ENCODE peak calls at places on chromosomes 2 and 18, in four cellular contexts. V, H, O and L are unnamed samples.

GRCh38 chr18:75206637-75207297 is 2.2 kb downstream of the PTGR3 start:
- DNase-seq in V (no peak), H (no peak), O (no peak), L (no peak)

GRCh38 chr2:171410101-171410500 is 23.7 kb downstream of the METTL8 start:
- DNase-seq in V (no peak), H (no peak), O (peak), L (peak)

GRCh38 chr2:19408592-19408991 is 50.2 kb upstream of the OSR1 start:
- DNase-seq in V (no peak), H (no peak), O (peak), L (peak)

GRCh38 chr2:234366891-234367290 is 130.0 kb downstream of the ARL4C start:
- DNase-seq in V (no peak), H (no peak), O (peak), L (peak)

GRCh38 chr2:221347471-221347870 is 224.6 kb downstream of the EPHA4 start:
- DNase-seq in V (no peak), H (no peak), O (peak), L (no peak)

GRCh38 chr18:34866739-34867138 is 156.6 kb downstream of the DTNA start:
- DNase-seq in V (peak), H (no peak), O (peak), L (peak)

GRCh38 chr2:189393440-189394111 is 47.7 kb upstream of the WDR75 start:
- DNase-seq in V (no peak), H (no peak), O (peak), L (peak)

GRCh38 chr2:206422493-206422892 is 20.8 kb upstream of the ADAM23 start:
- DNase-seq in V (no peak), H (peak), O (no peak), L (peak)

GRCh38 chr2:216635171-216635570 is 2.0 kb downstream of the IGFBP2 start:
- DNase-seq in V (peak), H (no peak), O (peak), L (no peak)

GRCh38 chr18:56028514-56028913 is 440.5 kb upstream of the TCF4 start:
- DNase-seq in V (no peak), H (peak), O (peak), L (peak)

GRCh38 chr2:27039871-27040270 is 7.1 kb downstream of the TMEM214 start:
- DNase-seq in V (no peak), H (no peak), O (no peak), L (no peak)

GRCh38 chr2:16334366-16334765 is 331.3 kb downstream of the CYRIA start:
- DNase-seq in V (no peak), H (no peak), O (no peak), L (no peak)

GRCh38 chr18:79517322-79517721 is 121.6 kb downstream of the NFATC1 start:
- DNase-seq in V (no peak), H (no peak), O (no peak), L (no peak)

GRCh38 chr2:134946073-134946472 is 27.5 kb downstream of the CCNT2 start:
- DNase-seq in V (no peak), H (no peak), O (no peak), L (no peak)

GRCh38 chr2:128314348-128315121 is 4.1 kb downstream of the HS6ST1 start:
- DNase-seq in V (no peak), H (peak), O (no peak), L (no peak)

GRCh38 chr18:8084160-8084559 is 517.0 kb downstream of the PTPRM start:
- DNase-seq in V (peak), H (peak), O (peak), L (peak)

GRCh38 chr18:3653859-3654441 is 204.0 kb downstream of the TGIF1 start:
- DNase-seq in V (no peak), H (no peak), O (no peak), L (no peak)

GRCh38 chr2:94758546-94758945 is 112.7 kb upstream of the TEKT4 start:
- DNase-seq in V (no peak), H (no peak), O (no peak), L (no peak)

GRCh38 chr18:59143441-59143840 is 3.8 kb downstream of the SEC11C start:
- DNase-seq in V (no peak), H (no peak), O (no peak), L (peak)

GRCh38 chr2:30039101-30039500 is 107.7 kb upstream of the YPEL5 start:
- DNase-seq in V (no peak), H (no peak), O (no peak), L (no peak)

GRCh38 chr2:198441246-198441645 is 636.9 kb downstream of the PLCL1 start:
- DNase-seq in V (no peak), H (no peak), O (no peak), L (no peak)

GRCh38 chr2:196971574-196972279 is 45.2 kb upstream of the PGAP1 start:
- DNase-seq in V (peak), H (no peak), O (no peak), L (no peak)

GRCh38 chr18:8517276-8517675 is 92.0 kb upstream of the RAB12 start:
- DNase-seq in V (no peak), H (no peak), O (no peak), L (no peak)

GRCh38 chr2:215745316-215745715 is 268.0 kb downstream of the MREG start:
- DNase-seq in V (no peak), H (no peak), O (no peak), L (no peak)

GRCh38 chr2:172252154-172252553 is 149.5 kb upstream of the DLX2 start:
- DNase-seq in V (no peak), H (no peak), O (no peak), L (no peak)

GRCh38 chr18:37565138-37565984 is at the start of gene CELF4:
- DNase-seq in V (peak), H (no peak), O (peak), L (no peak)

GRCh38 chr18:43587538-43588153 is 310.4 kb upstream of the SYT4 start:
- DNase-seq in V (peak), H (no peak), O (peak), L (peak)

GRCh38 chr2:229874647-229875046 is 47.2 kb downstream of the TRIP12 start:
- DNase-seq in V (no peak), H (no peak), O (no peak), L (no peak)

GRCh38 chr18:80244956-80245730 is 2.2 kb downstream of the PARD6G start:
- DNase-seq in V (no peak), H (no peak), O (no peak), L (no peak)

GRCh38 chr18:61892683-61893303 is at the start of gene RNF152:
- DNase-seq in V (peak), H (peak), O (peak), L (peak)

GRCh38 chr2:227436436-227436835 is 35.5 kb upstream of the AGFG1 start:
- DNase-seq in V (no peak), H (no peak), O (no peak), L (no peak)

GRCh38 chr18:47701133-47701532 is 229.3 kb downstream of the SMAD2 start:
- DNase-seq in V (no peak), H (no peak), O (no peak), L (no peak)

GRCh38 chr2:106997204-106997603 is 111.2 kb upstream of the ST6GAL2 start:
- DNase-seq in V (no peak), H (no peak), O (no peak), L (no peak)

GRCh38 chr2:98909381-98910211 is 26.4 kb downstream of the CRACDL start:
- DNase-seq in V (peak), H (peak), O (peak), L (peak)

GRCh38 chr2:207143474-207144190 is 22.1 kb downstream of the KLF7 start:
- DNase-seq in V (peak), H (peak), O (peak), L (peak)

GRCh38 chr2:95012881-95013550 is 12.5 kb upstream of the MAL start:
- DNase-seq in V (no peak), H (no peak), O (peak), L (no peak)

GRCh38 chr2:240374085-240374907 is 61.2 kb upstream of the GPC1 start:
- DNase-seq in V (no peak), H (peak), O (peak), L (peak)

GRCh38 chr2:675460-675859 is 1.7 kb downstream of the TMEM18 start:
- DNase-seq in V (no peak), H (no peak), O (no peak), L (no peak)

GRCh38 chr2:678964-679363 is 1.8 kb upstream of the TMEM18 start:
- DNase-seq in V (no peak), H (no peak), O (no peak), L (no peak)

GRCh38 chr2:676647-677055 is 555 bp downstream of the TMEM18 start:
- DNase-seq in V (peak), H (peak), O (peak), L (peak)

GRCh38 chr2:675982-676646 is 1.1 kb downstream of the TMEM18 start:
- DNase-seq in V (peak), H (peak), O (peak), L (peak)

DNA sequence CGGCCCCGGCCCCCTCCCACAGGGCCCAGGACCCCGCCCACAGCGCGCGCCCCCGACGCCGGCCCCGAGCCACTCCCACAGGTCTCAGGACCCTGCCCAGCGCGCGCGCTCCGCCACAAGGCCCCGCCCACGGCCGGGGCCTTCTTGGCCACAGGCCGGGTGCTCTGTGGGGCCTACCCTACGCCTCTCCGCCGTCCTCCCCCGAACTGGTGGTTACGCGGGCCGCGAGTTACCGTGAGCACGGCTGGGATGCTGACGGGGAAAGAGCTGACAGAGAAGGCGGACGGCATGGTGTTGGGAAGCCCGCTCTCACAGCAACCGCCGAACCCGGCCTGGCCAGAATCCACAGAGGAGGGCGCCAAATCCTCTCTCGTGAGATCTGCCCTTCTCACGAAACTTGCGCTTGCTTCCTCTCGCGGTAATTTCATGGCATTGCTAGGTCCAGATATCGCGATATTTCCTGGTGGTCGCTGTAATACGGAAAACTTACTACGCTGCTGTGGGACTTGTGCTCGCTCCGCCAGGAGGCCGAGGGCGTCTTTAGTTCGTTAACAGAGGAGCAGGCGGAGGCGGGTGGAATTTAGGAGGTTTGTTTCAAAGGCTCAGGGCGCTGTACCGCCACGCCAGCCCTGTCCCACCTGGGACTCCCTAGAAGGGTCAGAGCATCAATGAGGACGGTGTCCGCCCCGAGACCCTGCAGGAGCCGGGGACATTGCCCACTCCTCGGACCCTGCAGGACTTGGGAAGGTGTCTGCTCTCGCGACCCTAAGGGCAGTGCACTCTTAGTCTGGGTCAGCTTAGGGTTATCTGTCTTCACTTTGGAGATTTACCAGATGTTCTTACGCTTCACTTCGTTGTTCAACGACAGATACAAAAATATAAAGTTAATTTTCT is at the start of gene TMEM18:
- DNase-seq in V (peak), H (peak), O (peak), L (peak)
- TF ChIP-seq CTCF in V (peak), H (peak), O (peak), L (peak)

GRCh38 chr18:13444430-13445240 is 226.1 kb downstream of the LDLRAD4 start:
- DNase-seq in V (no peak), H (no peak), O (no peak), L (no peak)
- H3K4me3 ChIP-seq in V (no peak), H (no peak), O (no peak), L (no peak)

GRCh38 chr18:31565345-31565744 is 26.3 kb upstream of the TTR start:
- DNase-seq in V (no peak), H (no peak), O (no peak), L (no peak)

GRCh38 chr18:31562726-31563125 is 29.0 kb upstream of the TTR start:
- DNase-seq in V (peak), H (no peak), O (no peak), L (no peak)

GRCh38 chr18:31565782-31566512 is 25.7 kb upstream of the TTR start:
- DNase-seq in V (no peak), H (no peak), O (no peak), L (no peak)

GRCh38 chr18:31566576-31567306 is 24.9 kb upstream of the TTR start:
- DNase-seq in V (no peak), H (no peak), O (no peak), L (no peak)

DNA sequence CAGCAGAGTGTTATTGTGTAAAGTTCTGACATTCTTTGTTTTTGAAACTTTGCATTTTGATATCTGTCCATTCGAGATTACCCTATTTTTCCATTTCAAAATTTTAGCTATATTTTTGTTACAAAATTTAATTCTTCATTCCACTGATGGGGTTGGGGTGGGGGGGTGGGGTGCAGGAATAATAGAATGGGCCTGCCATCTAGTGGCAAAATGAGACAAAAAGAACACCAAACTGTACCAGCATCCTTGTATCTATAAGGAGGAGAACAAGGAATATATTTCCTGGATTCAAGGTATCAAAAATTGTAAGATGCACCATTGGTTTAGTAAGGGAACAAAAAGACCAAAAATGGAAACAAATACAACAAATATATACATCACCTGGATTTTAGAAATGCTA is 27.9 kb upstream of the TTR start:
- DNase-seq in V (no peak), H (no peak), O (no peak), L (no peak)
- TF ChIP-seq CTCF in V (peak), H (no peak), O (no peak), L (no peak)

DNA sequence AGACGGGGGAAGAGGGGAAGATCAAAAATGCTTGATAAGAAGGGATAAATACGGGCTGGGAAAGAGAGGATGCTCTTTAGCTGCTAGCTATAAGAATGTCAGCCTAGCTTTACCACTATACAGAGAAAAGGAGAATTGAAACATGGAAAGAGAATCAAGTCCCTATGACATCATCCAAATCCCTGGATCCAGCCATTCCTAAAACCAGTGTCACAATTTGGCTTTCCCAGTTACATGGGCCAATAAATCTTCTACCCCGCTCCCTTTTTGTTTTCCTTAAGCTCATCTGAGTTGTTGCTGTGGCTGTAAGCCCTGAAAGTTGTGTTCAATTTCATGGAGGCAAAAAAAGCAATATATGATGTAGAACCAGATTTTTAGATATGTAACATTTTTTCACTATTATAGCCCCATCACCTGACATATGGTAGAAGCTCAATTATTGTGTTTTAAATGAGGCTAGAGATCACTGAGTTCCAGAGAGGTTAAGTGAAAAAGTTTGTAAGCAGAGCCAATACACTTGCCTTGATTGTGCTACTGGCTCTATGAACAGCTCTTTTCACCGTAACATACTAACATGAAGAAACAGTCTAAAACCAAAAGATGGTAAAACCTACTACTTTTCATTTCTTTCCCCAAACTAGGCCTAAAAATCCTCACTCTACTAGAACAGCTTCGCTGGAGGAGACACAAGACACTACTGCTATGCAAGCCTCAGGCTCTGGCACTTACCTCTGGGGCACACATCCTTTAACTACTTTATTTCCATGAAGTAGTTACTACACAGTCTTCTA is 4.3 kb downstream of the HNRNPLL start:
- DNase-seq in V (no peak), H (no peak), O (no peak), L (peak)
- H3K4me3 ChIP-seq in V (peak), H (no peak), O (no peak), L (peak)

GRCh38 chr2:101196220-101196661 is 45.1 kb upstream of the TBC1D8 start:
- DNase-seq in V (no peak), H (no peak), O (no peak), L (no peak)
- TF ChIP-seq CTCF in V (no peak), H (no peak), O (no peak), L (no peak)

GRCh38 chr2:114688241-114688640 is 245.8 kb downstream of the DPP10 start:
- DNase-seq in V (no peak), H (no peak), O (no peak), L (no peak)

GRCh38 chr2:114683251-114683650 is 240.8 kb downstream of the DPP10 start:
- DNase-seq in V (no peak), H (no peak), O (no peak), L (no peak)

GRCh38 chr2:114684404-114684803 is 242.0 kb downstream of the DPP10 start:
- DNase-seq in V (no peak), H (no peak), O (no peak), L (no peak)

DNA sequence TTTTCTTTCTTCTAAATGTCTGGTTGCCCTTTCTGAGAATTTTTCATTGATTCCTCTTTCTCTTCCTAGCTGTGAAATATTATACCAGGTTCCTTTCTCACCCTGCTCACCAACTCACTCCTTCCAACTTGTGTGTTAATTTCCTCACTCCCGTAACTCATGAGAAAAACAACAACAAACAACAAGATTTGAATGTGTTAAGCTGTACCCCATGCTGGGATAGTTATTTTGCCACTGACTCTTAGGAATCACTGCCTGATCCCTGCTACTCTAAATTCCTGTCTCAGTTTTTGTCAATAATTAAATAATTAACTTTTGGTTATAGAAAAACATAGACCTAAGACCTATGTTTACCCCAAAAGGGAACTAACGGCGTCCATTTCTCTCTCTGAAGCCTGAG is 242.7 kb downstream of the DPP10 start:
- DNase-seq in V (peak), H (no peak), O (no peak), L (no peak)
- H3K4me3 ChIP-seq in V (no peak), H (no peak), O (no peak), L (no peak)

GRCh38 chr2:13650586-13651180 is 933.9 kb downstream of the TRIB2 start:
- DNase-seq in V (peak), H (no peak), O (peak), L (no peak)
- TF ChIP-seq CTCF in V (peak), H (no peak), O (no peak), L (no peak)

DNA sequence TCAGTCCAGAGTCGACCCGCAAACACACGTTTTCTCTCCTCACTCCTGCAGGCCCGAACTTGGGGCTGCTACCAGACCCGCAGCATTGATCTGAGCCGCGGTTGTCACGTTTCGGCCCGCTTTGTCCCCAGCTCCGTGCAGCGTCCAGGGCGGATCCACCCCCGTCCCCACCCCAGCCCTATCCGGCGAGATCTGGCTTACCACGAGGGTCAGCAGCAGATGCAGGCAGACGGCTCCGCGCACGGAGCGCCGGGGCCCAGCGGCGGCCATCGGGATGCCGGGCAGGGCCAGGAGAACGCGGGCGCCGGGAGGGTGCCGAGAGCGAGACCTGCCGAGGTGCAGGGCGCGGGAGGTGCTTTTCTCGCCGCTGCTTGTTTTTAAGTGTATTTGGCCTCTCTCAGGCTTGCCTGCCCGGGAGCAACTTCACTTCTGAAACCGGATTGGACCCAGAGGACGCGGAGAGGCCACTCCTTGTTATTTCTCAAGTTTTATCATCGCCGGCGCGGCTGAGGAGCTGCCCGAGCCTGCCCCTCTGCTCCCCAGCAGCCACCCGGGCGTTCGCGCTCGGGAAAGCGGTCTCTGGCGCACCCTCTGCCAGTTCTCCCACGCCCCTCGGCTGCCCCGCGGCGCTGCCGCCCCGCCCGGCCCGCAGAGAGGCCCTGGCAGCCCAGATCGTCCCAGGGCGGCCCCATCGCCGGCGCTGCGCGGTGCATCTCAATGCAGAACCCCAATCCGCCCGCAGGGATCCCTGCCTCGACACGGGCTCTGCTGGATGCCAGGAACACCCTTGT is at the start of gene DSC3:
- DNase-seq in V (peak), H (peak), O (peak), L (no peak)
- H3K4me3 ChIP-seq in V (peak), H (no peak), O (no peak), L (no peak)